ENCODE peak calls at places on chromosomes 5 and 9, in four cellular contexts. F is heart right ventricle, N is right atrium auricular region, R is astrocyte. M is an unnamed sample. For H3K27me3, the result is how much of the 10 kb centered on the place peaks cover.

GRCh38 chr5:140189977-140190867 is 15.2 kb downstream of the CYSTM1 start:
- DNase-seq in F (no peak), N (no peak), R (peak), M (no peak)

GRCh38 chr5:176694631-176695030 is 47.3 kb downstream of the TSPAN17 start:
- DNase-seq in F (no peak), N (no peak), R (no peak), M (no peak)

GRCh38 chr5:57324888-57325287 is 151.0 kb downstream of the GPBP1 start:
- DNase-seq in F (peak), N (no peak), R (peak), M (no peak)

GRCh38 chr5:71816307-71816706 is 97.2 kb downstream of the CARTPT start:
- DNase-seq in F (no peak), N (no peak), R (no peak), M (no peak)

GRCh38 chr9:14014744-14015143 is 299.2 kb downstream of the NFIB start:
- DNase-seq in F (no peak), N (no peak), R (no peak), M (no peak)

GRCh38 chr9:136061405-136061804 is 33.7 kb downstream of the NACC2 start:
- DNase-seq in F (no peak), N (no peak), R (no peak), M (no peak)

GRCh38 chr5:91182763-91183162 is 200.4 kb downstream of the ARRDC3 start:
- DNase-seq in F (no peak), N (peak), R (no peak), M (peak)

GRCh38 chr9:92668746-92669526 is 995 bp downstream of the IPPK start:
- DNase-seq in F (peak), N (peak), R (peak), M (peak)

GRCh38 chr9:32395483-32396216 is 11.2 kb downstream of the ACO1 start:
- DNase-seq in F (peak), N (peak), R (peak), M (peak)

GRCh38 chr5:170524576-170524975 is 20.8 kb downstream of the KCNIP1 start:
- DNase-seq in F (no peak), N (no peak), R (no peak), M (no peak)

GRCh38 chr9:6305954-6306563 is 22.1 kb upstream of the TPD52L3 start:
- DNase-seq in F (no peak), N (no peak), R (peak), M (no peak)

GRCh38 chr9:76353280-76353679 is 40.9 kb downstream of the RFK start:
- DNase-seq in F (no peak), N (no peak), R (peak), M (no peak)

GRCh38 chr5:115355095-115355494 is 58.6 kb upstream of the CCDC112 start:
- DNase-seq in F (no peak), N (no peak), R (no peak), M (no peak)

GRCh38 chr5:81517462-81517861 is 123.5 kb upstream of the ACOT12 start:
- DNase-seq in F (no peak), N (no peak), R (no peak), M (no peak)

GRCh38 chr9:17531642-17532254 is 47.1 kb upstream of the SH3GL2 start:
- DNase-seq in F (no peak), N (no peak), R (peak), M (peak)

GRCh38 chr9:131277673-131278420 is 1.5 kb upstream of the FAM78A start:
- DNase-seq in F (peak), N (peak), R (peak), M (peak)

GRCh38 chr9:76905984-76906861 is at the start of gene PRUNE2:
- DNase-seq in F (peak), N (peak), R (peak), M (peak)

GRCh38 chr9:84241817-84242356 is 98.7 kb downstream of the SLC28A3 start:
- DNase-seq in F (no peak), N (no peak), R (no peak), M (no peak)

GRCh38 chr9:2489838-2490314 is 131.7 kb upstream of the VLDLR start:
- DNase-seq in F (peak), N (no peak), R (peak), M (no peak)

GRCh38 chr9:8762676-8763075 is 963.1 kb upstream of the DMAC1 start:
- DNase-seq in F (no peak), N (no peak), R (no peak), M (no peak)

GRCh38 chr5:17180330-17180843 is 37.0 kb upstream of the BASP1 start:
- DNase-seq in F (no peak), N (no peak), R (no peak), M (no peak)

GRCh38 chr5:134451618-134452505 is 40.2 kb upstream of the CDKN2AIPNL start:
- DNase-seq in F (peak), N (peak), R (peak), M (peak)

GRCh38 chr5:172944741-172945140 is 14.5 kb upstream of the RPL26L1 start:
- DNase-seq in F (no peak), N (no peak), R (no peak), M (no peak)

GRCh38 chr5:124613273-124613953 is 133.0 kb downstream of the ZNF608 start:
- DNase-seq in F (no peak), N (no peak), R (no peak), M (no peak)

GRCh38 chr5:104048231-104048630 is 485.6 kb upstream of the NUDT12 start:
- DNase-seq in F (no peak), N (no peak), R (peak), M (no peak)

GRCh38 chr5:56190500-56190899 is 42.6 kb downstream of the ANKRD55 start:
- DNase-seq in F (peak), N (no peak), R (peak), M (peak)

GRCh38 chr5:123814796-123815479 is 303.0 kb downstream of the CSNK1G3 start:
- DNase-seq in F (no peak), N (no peak), R (peak), M (no peak)

GRCh38 chr9:136757328-136757727 is 715 bp downstream of the LCN8 start:
- DNase-seq in F (no peak), N (no peak), R (no peak), M (no peak)

GRCh38 chr5:177477701-177478477 is 4.5 kb upstream of the DBN1 start:
- DNase-seq in F (no peak), N (no peak), R (no peak), M (no peak)

GRCh38 chr9:76458903-76459690 is at the start of gene GCNT1:
- DNase-seq in F (peak), N (peak), R (peak), M (peak)

GRCh38 chr9:136662326-136662655 is 425 bp upstream of the EGFL7 start:
- DNase-seq in F (no peak), N (no peak), R (no peak), M (no peak)

DNA sequence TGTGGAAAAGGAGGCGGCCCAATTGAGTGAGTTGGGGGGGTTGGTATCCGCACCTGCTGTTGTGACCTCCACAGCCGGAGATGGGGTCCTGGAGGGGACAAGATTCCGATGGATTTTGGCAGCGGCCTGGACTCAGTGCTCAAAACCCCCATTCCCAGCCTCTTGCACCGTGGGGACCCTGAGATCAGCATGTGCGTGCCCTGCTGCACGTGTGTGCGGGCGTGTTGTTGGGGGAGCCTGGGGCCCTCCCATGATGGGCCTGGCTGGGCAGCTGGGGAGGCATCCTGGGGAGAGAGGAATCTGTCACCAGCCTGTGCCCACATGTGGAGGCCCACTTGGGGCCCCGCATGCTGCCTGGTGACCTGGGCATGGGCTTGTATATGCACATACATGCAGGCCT is 14.9 kb downstream of the CNTFR start:
- DNase-seq in F (no peak), N (no peak), R (no peak), M (no peak)
- H3K27me3 ChIP-seq in F (under half), N (under half), R (under half), M (under half)

DNA sequence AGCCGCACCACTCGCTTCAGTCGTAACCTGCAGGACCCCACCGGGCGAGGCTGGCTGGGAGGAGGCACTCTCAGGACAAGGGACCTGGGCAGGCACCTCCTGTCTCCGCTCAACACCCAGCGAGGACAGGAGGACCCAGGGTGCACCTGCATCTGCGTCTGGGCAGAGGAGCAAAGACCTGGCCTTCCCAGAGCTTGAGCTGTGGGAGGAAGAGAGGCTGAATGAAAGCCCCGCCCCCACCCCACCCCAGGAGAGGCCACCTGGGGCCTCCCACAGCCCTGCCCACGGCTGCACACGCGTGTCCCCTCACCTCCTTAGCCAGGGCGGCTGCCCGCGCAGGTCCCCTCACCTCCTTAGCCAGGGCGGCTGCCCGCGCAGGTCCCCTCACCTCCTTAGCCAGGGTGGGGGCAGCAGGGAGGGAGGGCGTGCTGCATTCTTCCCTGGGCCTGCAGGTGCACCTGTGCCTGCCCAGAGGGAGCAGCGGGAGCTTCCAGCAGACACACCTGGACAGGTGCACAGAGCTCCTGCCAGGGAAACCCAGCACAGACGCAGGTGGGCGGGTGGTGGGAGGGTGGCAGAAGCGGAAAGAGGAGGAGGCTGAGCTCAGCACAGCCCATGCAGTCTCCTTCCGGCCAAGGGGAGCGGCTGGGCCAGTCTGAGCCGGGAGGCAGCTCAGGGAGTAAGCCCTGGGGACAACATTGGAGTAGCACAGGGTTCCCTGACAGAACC is 18.5 kb upstream of the SLC12A7 start:
- DNase-seq in F (no peak), N (no peak), R (no peak), M (no peak)
- H3K4me3 ChIP-seq in F (no peak), N (no peak), R (no peak), M (no peak)

GRCh38 chr9:72575673-72576072 is 54.3 kb downstream of the TMC1 start:
- DNase-seq in F (no peak), N (no peak), R (no peak), M (no peak)
- H3K27me3 ChIP-seq in F (under half), N (under half), R (under half), M (under half)

DNA sequence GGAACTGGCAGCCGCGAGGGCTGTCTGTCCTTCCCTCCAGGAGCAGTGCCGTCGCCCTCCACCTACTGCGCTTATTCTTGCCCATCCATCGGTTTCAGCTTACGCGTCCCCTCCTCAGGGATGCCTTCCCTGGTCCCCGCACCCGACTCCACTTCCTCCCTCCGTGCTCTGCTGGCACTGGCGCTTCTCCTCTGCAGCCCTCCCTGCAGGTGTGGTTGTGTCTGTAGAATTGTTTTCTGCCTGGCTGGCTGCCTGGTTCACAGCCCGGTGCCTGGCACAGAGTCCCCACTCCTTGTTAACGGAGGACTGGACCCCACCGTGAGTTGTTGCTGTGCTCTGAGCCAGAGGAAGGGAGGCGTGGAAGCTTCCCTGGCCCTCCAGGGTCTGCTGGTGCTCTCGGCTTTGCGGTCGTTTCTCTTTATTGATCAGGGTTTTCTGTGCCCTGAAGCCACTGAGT is 5.7 kb downstream of the NTMT1 start:
- DNase-seq in F (no peak), N (no peak), R (no peak), M (no peak)
- H3K4me3 ChIP-seq in F (no peak), N (no peak), R (no peak), M (no peak)

GRCh38 chr9:21305213-21305612 is at the start of gene IFNA5:
- DNase-seq in F (no peak), N (no peak), R (no peak), M (no peak)
- H3K27me3 ChIP-seq in F (under half), N (under half), R (under half), M (half or more)

M was measured in MG63.